ENCODE peak calls at places on chromosomes 4 and X, in ten cellular contexts. One of them, this sample, is unnamed.

GRCh38 chr4:39568805-39569204 is 41.6 kb upstream of the UGDH start:
- DNase-seq in right cardiac atrium: no peak
- DNase-seq in WERI-Rb-1: no peak
- DNase-seq in endodermal cell: no peak
- DNase-seq in IMR-90: no peak
- DNase-seq in Panc1: no peak
- DNase-seq in effector memory CD4-positive, alpha-beta T cell: no peak
- DNase-seq in lung: no peak
- DNase-seq in SK-N-SH: no peak
- DNase-seq in GM23248: no peak
- DNase-seq in this sample: no peak

GRCh38 chr4:186201535-186202230 is 10.3 kb downstream of the CYP4V2 start:
- DNase-seq in right cardiac atrium: peak; percentile 73
- DNase-seq in WERI-Rb-1: peak; percentile 56
- DNase-seq in endodermal cell: peak; percentile 81
- DNase-seq in IMR-90: peak; percentile 40
- DNase-seq in Panc1: peak; percentile 39
- DNase-seq in effector memory CD4-positive, alpha-beta T cell: peak; percentile 38
- DNase-seq in lung: no peak
- DNase-seq in SK-N-SH: peak; percentile 60
- DNase-seq in GM23248: peak; percentile 54
- DNase-seq in this sample: peak; percentile 48

GRCh38 chrX:41688154-41688553 is 619 bp upstream of the GPR34 start:
- DNase-seq in right cardiac atrium: no peak
- DNase-seq in WERI-Rb-1: no peak
- DNase-seq in endodermal cell: no peak
- DNase-seq in IMR-90: no peak
- DNase-seq in Panc1: no peak
- DNase-seq in effector memory CD4-positive, alpha-beta T cell: no peak
- DNase-seq in lung: no peak
- DNase-seq in SK-N-SH: no peak
- DNase-seq in GM23248: no peak
- DNase-seq in this sample: no peak

GRCh38 chr4:79025170-79025569 is 85.9 kb upstream of the PAQR3 start:
- DNase-seq in right cardiac atrium: no peak
- DNase-seq in WERI-Rb-1: no peak
- DNase-seq in endodermal cell: no peak
- DNase-seq in IMR-90: no peak
- DNase-seq in Panc1: no peak
- DNase-seq in effector memory CD4-positive, alpha-beta T cell: no peak
- DNase-seq in lung: no peak
- DNase-seq in SK-N-SH: no peak
- DNase-seq in GM23248: no peak
- DNase-seq in this sample: no peak

GRCh38 chr4:152010680-152011079 is 249.9 kb upstream of the GATB start:
- DNase-seq in right cardiac atrium: no peak
- DNase-seq in WERI-Rb-1: no peak
- DNase-seq in endodermal cell: no peak
- DNase-seq in IMR-90: no peak
- DNase-seq in Panc1: no peak
- DNase-seq in effector memory CD4-positive, alpha-beta T cell: no peak
- DNase-seq in lung: no peak
- DNase-seq in SK-N-SH: no peak
- DNase-seq in GM23248: no peak
- DNase-seq in this sample: no peak

GRCh38 chrX:69063486-69063885 is 101.8 kb downstream of the PJA1 start:
- DNase-seq in right cardiac atrium: no peak
- DNase-seq in WERI-Rb-1: no peak
- DNase-seq in endodermal cell: peak; percentile 17
- DNase-seq in IMR-90: no peak
- DNase-seq in Panc1: no peak
- DNase-seq in effector memory CD4-positive, alpha-beta T cell: no peak
- DNase-seq in lung: peak; percentile 15
- DNase-seq in SK-N-SH: no peak
- DNase-seq in GM23248: no peak
- DNase-seq in this sample: no peak

GRCh38 chr4:74447636-74448233 is 2.8 kb downstream of the AREG start:
- DNase-seq in right cardiac atrium: no peak
- DNase-seq in WERI-Rb-1: no peak
- DNase-seq in endodermal cell: no peak
- DNase-seq in IMR-90: no peak
- DNase-seq in Panc1: no peak
- DNase-seq in effector memory CD4-positive, alpha-beta T cell: no peak
- DNase-seq in lung: no peak
- DNase-seq in SK-N-SH: no peak
- DNase-seq in GM23248: no peak
- DNase-seq in this sample: no peak

GRCh38 chr4:148574066-148574465 is 131.9 kb upstream of the NR3C2 start:
- DNase-seq in right cardiac atrium: no peak
- DNase-seq in WERI-Rb-1: no peak
- DNase-seq in endodermal cell: no peak
- DNase-seq in IMR-90: no peak
- DNase-seq in Panc1: no peak
- DNase-seq in effector memory CD4-positive, alpha-beta T cell: no peak
- DNase-seq in lung: no peak
- DNase-seq in SK-N-SH: no peak
- DNase-seq in GM23248: no peak
- DNase-seq in this sample: no peak

GRCh38 chr4:59553739-59554126 is 1646.4 kb upstream of the ADGRL3 start:
- DNase-seq in right cardiac atrium: no peak
- DNase-seq in WERI-Rb-1: no peak
- DNase-seq in endodermal cell: no peak
- DNase-seq in IMR-90: no peak
- DNase-seq in Panc1: peak; percentile 27
- DNase-seq in effector memory CD4-positive, alpha-beta T cell: no peak
- DNase-seq in lung: no peak
- DNase-seq in SK-N-SH: no peak
- DNase-seq in GM23248: peak; percentile 3
- DNase-seq in this sample: no peak

GRCh38 chr4:90127223-90127705 is at the start of gene CCSER1:
- DNase-seq in right cardiac atrium: peak; percentile 93
- DNase-seq in WERI-Rb-1: peak; percentile 92
- DNase-seq in endodermal cell: peak; percentile 80
- DNase-seq in IMR-90: peak; percentile 1
- DNase-seq in Panc1: no peak
- DNase-seq in effector memory CD4-positive, alpha-beta T cell: peak; percentile 11
- DNase-seq in lung: peak; percentile 81
- DNase-seq in SK-N-SH: peak; percentile 90
- DNase-seq in GM23248: peak; percentile 20
- DNase-seq in this sample: no peak

GRCh38 chr4:109729155-109729562 is 711 bp downstream of the PLA2G12A start:
- DNase-seq in right cardiac atrium: no peak
- DNase-seq in WERI-Rb-1: no peak
- DNase-seq in endodermal cell: no peak
- DNase-seq in IMR-90: peak; percentile 7
- DNase-seq in Panc1: no peak
- DNase-seq in effector memory CD4-positive, alpha-beta T cell: no peak
- DNase-seq in lung: peak; percentile 28
- DNase-seq in SK-N-SH: no peak
- DNase-seq in GM23248: peak; percentile 36
- DNase-seq in this sample: no peak

GRCh38 chr4:27006247-27006603 is 145.6 kb downstream of the STIM2 start:
- DNase-seq in right cardiac atrium: no peak
- DNase-seq in WERI-Rb-1: no peak
- DNase-seq in endodermal cell: no peak
- DNase-seq in IMR-90: peak; percentile 36
- DNase-seq in Panc1: no peak
- DNase-seq in effector memory CD4-positive, alpha-beta T cell: no peak
- DNase-seq in lung: no peak
- DNase-seq in SK-N-SH: no peak
- DNase-seq in GM23248: peak; percentile 46
- DNase-seq in this sample: no peak

GRCh38 chrX:140525448-140525847 is 20.6 kb upstream of the SOX3 start:
- DNase-seq in right cardiac atrium: no peak
- DNase-seq in WERI-Rb-1: no peak
- DNase-seq in endodermal cell: no peak
- DNase-seq in IMR-90: peak; percentile 64
- DNase-seq in Panc1: no peak
- DNase-seq in effector memory CD4-positive, alpha-beta T cell: no peak
- DNase-seq in lung: no peak
- DNase-seq in SK-N-SH: no peak
- DNase-seq in GM23248: peak; percentile 76
- DNase-seq in this sample: no peak

GRCh38 chr4:141802324-141802723 is 165.9 kb downstream of the IL15 start:
- DNase-seq in right cardiac atrium: no peak
- DNase-seq in WERI-Rb-1: no peak
- DNase-seq in endodermal cell: no peak
- DNase-seq in IMR-90: peak; percentile 82
- DNase-seq in Panc1: no peak
- DNase-seq in effector memory CD4-positive, alpha-beta T cell: no peak
- DNase-seq in lung: no peak
- DNase-seq in SK-N-SH: no peak
- DNase-seq in GM23248: peak; percentile 59
- DNase-seq in this sample: no peak

GRCh38 chrX:41449615-41450014 is 2.5 kb downstream of the NYX start:
- DNase-seq in right cardiac atrium: no peak
- DNase-seq in WERI-Rb-1: no peak
- DNase-seq in endodermal cell: no peak
- DNase-seq in IMR-90: peak; percentile 24
- DNase-seq in Panc1: no peak
- DNase-seq in effector memory CD4-positive, alpha-beta T cell: no peak
- DNase-seq in lung: no peak
- DNase-seq in SK-N-SH: no peak
- DNase-seq in GM23248: peak; percentile 42
- DNase-seq in this sample: no peak

GRCh38 chr4:26330186-26330787 is 9.5 kb downstream of the RBPJ start:
- DNase-seq in right cardiac atrium: no peak
- DNase-seq in WERI-Rb-1: no peak
- DNase-seq in endodermal cell: no peak
- DNase-seq in IMR-90: peak; percentile 68
- DNase-seq in Panc1: no peak
- DNase-seq in effector memory CD4-positive, alpha-beta T cell: no peak
- DNase-seq in lung: no peak
- DNase-seq in SK-N-SH: peak; percentile 51
- DNase-seq in GM23248: peak; percentile 76
- DNase-seq in this sample: no peak

DNA sequence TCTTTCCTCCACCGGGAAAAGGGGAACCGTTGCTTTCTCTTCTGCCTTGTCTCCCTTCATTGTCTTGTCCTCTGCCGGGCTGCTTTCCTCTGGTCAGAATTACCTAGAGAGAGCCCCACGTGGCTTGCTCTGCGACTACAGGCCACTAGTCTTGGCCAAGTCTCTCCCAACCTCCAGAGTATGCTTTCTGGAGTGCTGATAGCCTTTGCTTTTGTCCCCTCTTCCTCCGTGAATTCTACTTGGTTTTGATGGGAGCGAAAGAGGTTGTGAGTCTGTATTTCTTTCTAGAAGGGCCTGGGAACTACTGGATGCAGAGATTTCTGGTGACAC is 5.3 kb upstream of the POU4F2 start:
- DNase-seq in right cardiac atrium: no peak
- DNase-seq in WERI-Rb-1: no peak
- DNase-seq in endodermal cell: peak; percentile 72
- DNase-seq in IMR-90: no peak
- DNase-seq in Panc1: no peak
- DNase-seq in effector memory CD4-positive, alpha-beta T cell: no peak
- DNase-seq in lung: no peak
- DNase-seq in SK-N-SH: no peak
- DNase-seq in GM23248: no peak
- DNase-seq in this sample: no peak
- H3K4me3 ChIP-seq in right cardiac atrium: no peak overlapping the region
- H3K4me3 ChIP-seq in WERI-Rb-1: no peak overlapping the region
- H3K4me3 ChIP-seq in endodermal cell: no peak overlapping the region
- H3K4me3 ChIP-seq in IMR-90: no peak overlapping the region
- H3K4me3 ChIP-seq in Panc1: no peak overlapping the region
- H3K4me3 ChIP-seq in effector memory CD4-positive, alpha-beta T cell: no peak overlapping the region
- H3K4me3 ChIP-seq in lung: no peak overlapping the region
- H3K4me3 ChIP-seq in SK-N-SH: no peak overlapping the region
- H3K4me3 ChIP-seq in GM23248: no peak overlapping the region
- H3K4me3 ChIP-seq in this sample: no peak overlapping the region

GRCh38 chrX:132101206-132101605 is 26.6 kb downstream of the FRMD7 start:
- DNase-seq in right cardiac atrium: no peak
- DNase-seq in WERI-Rb-1: no peak
- DNase-seq in endodermal cell: no peak
- DNase-seq in IMR-90: no peak
- DNase-seq in Panc1: no peak
- DNase-seq in effector memory CD4-positive, alpha-beta T cell: no peak
- DNase-seq in lung: no peak
- DNase-seq in SK-N-SH: no peak
- DNase-seq in GM23248: no peak
- DNase-seq in this sample: no peak

GRCh38 chrX:132107291-132107690 is 20.5 kb downstream of the FRMD7 start:
- DNase-seq in right cardiac atrium: no peak
- DNase-seq in WERI-Rb-1: no peak
- DNase-seq in endodermal cell: no peak
- DNase-seq in IMR-90: no peak
- DNase-seq in Panc1: no peak
- DNase-seq in effector memory CD4-positive, alpha-beta T cell: no peak
- DNase-seq in lung: no peak
- DNase-seq in SK-N-SH: no peak
- DNase-seq in GM23248: no peak
- DNase-seq in this sample: no peak

DNA sequence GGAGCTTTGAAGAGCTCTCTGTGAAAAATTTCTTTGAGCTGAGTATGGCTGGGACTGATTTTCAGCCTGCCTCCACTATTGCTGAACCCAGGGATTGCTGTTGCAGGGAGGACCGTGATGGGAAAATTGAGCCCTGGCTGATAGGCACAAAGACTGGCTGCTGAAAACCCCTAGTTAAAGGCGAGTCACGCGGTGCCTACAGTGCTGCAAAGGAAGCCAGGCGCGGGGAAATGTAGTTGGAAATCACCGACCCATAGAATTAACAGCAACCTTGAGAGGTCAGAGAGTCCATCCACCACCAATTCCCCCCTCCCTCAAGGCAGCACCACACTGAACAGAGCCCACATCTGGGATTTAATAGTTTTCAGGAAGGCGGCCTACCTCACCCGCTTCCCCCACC is 26.0 kb downstream of the FRMD7 start:
- DNase-seq in right cardiac atrium: no peak
- DNase-seq in WERI-Rb-1: no peak
- DNase-seq in endodermal cell: no peak
- DNase-seq in IMR-90: no peak
- DNase-seq in Panc1: no peak
- DNase-seq in effector memory CD4-positive, alpha-beta T cell: no peak
- DNase-seq in lung: no peak
- DNase-seq in SK-N-SH: no peak
- DNase-seq in GM23248: no peak
- DNase-seq in this sample: no peak
- H3K9me3 ChIP-seq in right cardiac atrium: no peaks in the 10 kb centered on the region
- H3K9me3 ChIP-seq in WERI-Rb-1: no peaks in the 10 kb centered on the region
- H3K9me3 ChIP-seq in endodermal cell: no peaks in the 10 kb centered on the region
- H3K9me3 ChIP-seq in IMR-90: no peaks in the 10 kb centered on the region
- H3K9me3 ChIP-seq in Panc1: no peaks in the 10 kb centered on the region
- H3K9me3 ChIP-seq in effector memory CD4-positive, alpha-beta T cell: no peaks in the 10 kb centered on the region
- H3K9me3 ChIP-seq in lung: no peaks in the 10 kb centered on the region
- H3K9me3 ChIP-seq in SK-N-SH: no peaks in the 10 kb centered on the region
- H3K9me3 ChIP-seq in GM23248: no peaks in the 10 kb centered on the region
- H3K9me3 ChIP-seq in this sample: no peaks in the 10 kb centered on the region

GRCh38 chr4:24476209-24476781 is 108.1 kb downstream of the DHX15 start:
- DNase-seq in right cardiac atrium: no peak
- DNase-seq in WERI-Rb-1: no peak
- DNase-seq in endodermal cell: no peak
- DNase-seq in IMR-90: peak; percentile 18
- DNase-seq in Panc1: no peak
- DNase-seq in effector memory CD4-positive, alpha-beta T cell: no peak
- DNase-seq in lung: no peak
- DNase-seq in SK-N-SH: peak; percentile 43
- DNase-seq in GM23248: peak; percentile 58
- DNase-seq in this sample: no peak
- H3K27ac ChIP-seq in right cardiac atrium: no peak overlapping the region
- H3K27ac ChIP-seq in WERI-Rb-1: peak overlapping the region; percentile 35
- H3K27ac ChIP-seq in endodermal cell: no peak overlapping the region
- H3K27ac ChIP-seq in IMR-90: no peak overlapping the region
- H3K27ac ChIP-seq in Panc1: no peak overlapping the region
- H3K27ac ChIP-seq in effector memory CD4-positive, alpha-beta T cell: no peak overlapping the region
- H3K27ac ChIP-seq in lung: no peak overlapping the region
- H3K27ac ChIP-seq in SK-N-SH: no peak overlapping the region
- H3K27ac ChIP-seq in GM23248: no peak overlapping the region
- H3K27ac ChIP-seq in this sample: no peak overlapping the region

GRCh38 chr4:1578301-1578781 is 105.8 kb downstream of the FAM53A start:
- DNase-seq in right cardiac atrium: peak; percentile 79
- DNase-seq in WERI-Rb-1: peak; percentile 58
- DNase-seq in endodermal cell: peak; percentile 81
- DNase-seq in IMR-90: no peak
- DNase-seq in Panc1: no peak
- DNase-seq in effector memory CD4-positive, alpha-beta T cell: no peak
- DNase-seq in lung: no peak
- DNase-seq in SK-N-SH: no peak
- DNase-seq in GM23248: peak; percentile 39
- DNase-seq in this sample: no peak
- H3K4me3 ChIP-seq in right cardiac atrium: peak overlapping the region; percentile 82
- H3K4me3 ChIP-seq in WERI-Rb-1: peak overlapping the region; percentile 20
- H3K4me3 ChIP-seq in endodermal cell: no peak overlapping the region
- H3K4me3 ChIP-seq in IMR-90: no peak overlapping the region
- H3K4me3 ChIP-seq in Panc1: no peak overlapping the region
- H3K4me3 ChIP-seq in effector memory CD4-positive, alpha-beta T cell: no peak overlapping the region
- H3K4me3 ChIP-seq in lung: no peak overlapping the region
- H3K4me3 ChIP-seq in SK-N-SH: no peak overlapping the region
- H3K4me3 ChIP-seq in GM23248: peak overlapping the region; percentile 76
- H3K4me3 ChIP-seq in this sample: peak overlapping the region; percentile 8

This sample was measured in iPS DF 6.9.